ENCODE peak calls at places on chromosomes 3 and 15, in eight cellular contexts. U, N, G, S, L, J, K and Y are unnamed samples.

GRCh38 chr3:12224181-12225147 is 64.4 kb upstream of the PPARG start:
- DNase-seq in U (no peak), L (no peak), J (no peak), N (no peak), G (peak), K (no peak), S (no peak), Y (no peak)

GRCh38 chr15:63481105-63481810 is 23.1 kb upstream of the USP3 start:
- DNase-seq in G (no peak), J (no peak), U (no peak), N (no peak), K (no peak), L (no peak), S (no peak), Y (no peak)

GRCh38 chr15:26050271-26050670 is 187.1 kb upstream of the ATP10A start:
- DNase-seq in U (no peak), S (no peak), J (no peak), K (no peak), N (no peak), G (no peak), L (no peak), Y (no peak)

GRCh38 chr3:100893108-100893507 is 100.1 kb downstream of the ABI3BP start:
- DNase-seq in N (no peak), J (no peak), S (no peak), U (no peak), G (no peak), L (no peak), K (no peak), Y (no peak)

GRCh38 chr3:113086506-113087461 is 96.0 kb downstream of the GTPBP8 start:
- DNase-seq in K (no peak), J (no peak), N (no peak), L (no peak), G (no peak), U (no peak), S (no peak), Y (no peak)

GRCh38 chr3:102536479-102536878 is 101.7 kb downstream of the ZPLD1 start:
- DNase-seq in N (no peak), S (no peak), K (peak), U (no peak), L (no peak), J (no peak), G (no peak), Y (no peak)

GRCh38 chr3:106826861-106827311 is 550.4 kb upstream of the CCDC54 start:
- DNase-seq in J (no peak), G (no peak), S (no peak), K (no peak), U (no peak), L (no peak), N (no peak), Y (no peak)

GRCh38 chr3:172856766-172857742 is 106.5 kb downstream of the ECT2 start:
- DNase-seq in K (peak), N (no peak), J (no peak), U (no peak), S (no peak), G (no peak), L (peak), Y (no peak)

GRCh38 chr3:88231632-88232031 is 81.9 kb downstream of the C3orf38 start:
- DNase-seq in K (no peak), S (no peak), G (no peak), L (no peak), N (no peak), J (no peak), U (no peak), Y (no peak)

GRCh38 chr3:63029326-63029725 is 154.1 kb upstream of the CADPS start:
- DNase-seq in S (no peak), U (no peak), L (no peak), K (no peak), G (no peak), N (no peak), J (no peak), Y (no peak)

GRCh38 chr15:68206711-68207151 is 1.6 kb upstream of the CALML4 start:
- DNase-seq in U (no peak), K (no peak), G (no peak), J (no peak), L (no peak), S (no peak), N (no peak), Y (no peak)

GRCh38 chr3:177615015-177615414 is 417.7 kb upstream of the TBL1XR1 start:
- DNase-seq in K (no peak), S (peak), N (no peak), G (no peak), U (peak), J (peak), L (peak), Y (no peak)

GRCh38 chr15:56261854-56262509 is 18.3 kb upstream of the RFX7 start:
- DNase-seq in N (no peak), J (no peak), S (no peak), U (no peak), L (no peak), G (no peak), K (no peak), Y (no peak)

GRCh38 chr3:35065891-35066290 is 573.4 kb upstream of the ARPP21 start:
- DNase-seq in K (no peak), U (no peak), J (no peak), L (no peak), S (no peak), N (no peak), G (no peak), Y (no peak)

GRCh38 chr3:110731148-110731547 is 340.5 kb upstream of the NECTIN3 start:
- DNase-seq in U (no peak), S (no peak), J (no peak), L (no peak), N (no peak), G (no peak), K (no peak), Y (no peak)

GRCh38 chr3:110736332-110736731 is 335.3 kb upstream of the NECTIN3 start:
- DNase-seq in K (no peak), L (no peak), U (no peak), G (no peak), N (no peak), J (no peak), S (no peak), Y (no peak)

GRCh38 chr3:110732420-110732819 is 339.2 kb upstream of the NECTIN3 start:
- DNase-seq in L (no peak), U (no peak), S (no peak), G (no peak), K (no peak), J (no peak), N (no peak), Y (no peak)

GRCh38 chr3:110733045-110733444 is 338.6 kb upstream of the NECTIN3 start:
- DNase-seq in K (no peak), S (no peak), L (no peak), U (no peak), G (no peak), J (no peak), N (no peak), Y (no peak)

DNA sequence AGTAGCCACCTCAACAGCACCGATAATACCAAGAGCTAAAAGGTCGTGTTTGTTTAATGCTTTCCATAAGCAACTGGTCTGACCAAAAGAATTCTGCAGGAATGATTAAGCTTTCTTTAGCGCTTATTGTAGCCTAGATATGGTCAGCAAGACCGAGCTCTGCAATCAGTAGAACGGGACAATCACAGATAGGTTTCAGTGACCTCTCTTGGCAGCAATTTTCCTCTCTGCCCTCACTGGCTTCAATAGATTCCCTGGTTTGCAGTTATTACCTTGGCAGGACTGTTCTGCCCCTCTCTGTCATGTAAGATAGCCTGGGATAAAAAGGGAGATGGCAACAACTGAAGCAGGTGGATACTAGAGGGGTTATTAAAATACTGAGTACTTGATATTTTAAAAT is 337.1 kb upstream of the NECTIN3 start:
- DNase-seq in K (no peak), J (no peak), L (no peak), S (no peak), G (no peak), U (no peak), N (no peak), Y (no peak)
- H3K4me3 ChIP-seq in K (no peak), J (no peak), L (no peak), S (no peak), G (no peak), U (no peak), N (no peak), Y (no peak)

GRCh38 chr3:82342521-82342920 is 581.1 kb upstream of the GBE1 start:
- DNase-seq in U (no peak), N (no peak), L (no peak), K (no peak), S (no peak), G (no peak), J (no peak), Y (no peak)
- TF ChIP-seq CTCF in U (no peak), N (no peak), L (no peak), K (no peak), S (no peak), G (no peak), J (no peak), Y (no peak)

GRCh38 chr3:54665201-54665600 is 262.7 kb downstream of the LRTM1 start:
- DNase-seq in J (no peak), G (no peak), N (no peak), S (no peak), K (no peak), U (no peak), L (no peak), Y (no peak)

GRCh38 chr3:54659347-54659746 is 268.5 kb downstream of the LRTM1 start:
- DNase-seq in N (no peak), K (no peak), L (no peak), S (no peak), G (no peak), U (no peak), J (no peak), Y (no peak)

GRCh38 chr3:54660599-54661210 is 267.2 kb downstream of the LRTM1 start:
- DNase-seq in G (no peak), U (no peak), N (no peak), S (no peak), L (no peak), K (peak), J (peak), Y (no peak)

GRCh38 chr3:54663558-54664114 is 264.2 kb downstream of the LRTM1 start:
- DNase-seq in L (no peak), N (no peak), S (no peak), K (no peak), U (no peak), J (no peak), G (no peak), Y (no peak)
- H3K27ac ChIP-seq in L (no peak), N (no peak), S (no peak), K (no peak), U (no peak), J (no peak), G (peak), Y (no peak)

DNA sequence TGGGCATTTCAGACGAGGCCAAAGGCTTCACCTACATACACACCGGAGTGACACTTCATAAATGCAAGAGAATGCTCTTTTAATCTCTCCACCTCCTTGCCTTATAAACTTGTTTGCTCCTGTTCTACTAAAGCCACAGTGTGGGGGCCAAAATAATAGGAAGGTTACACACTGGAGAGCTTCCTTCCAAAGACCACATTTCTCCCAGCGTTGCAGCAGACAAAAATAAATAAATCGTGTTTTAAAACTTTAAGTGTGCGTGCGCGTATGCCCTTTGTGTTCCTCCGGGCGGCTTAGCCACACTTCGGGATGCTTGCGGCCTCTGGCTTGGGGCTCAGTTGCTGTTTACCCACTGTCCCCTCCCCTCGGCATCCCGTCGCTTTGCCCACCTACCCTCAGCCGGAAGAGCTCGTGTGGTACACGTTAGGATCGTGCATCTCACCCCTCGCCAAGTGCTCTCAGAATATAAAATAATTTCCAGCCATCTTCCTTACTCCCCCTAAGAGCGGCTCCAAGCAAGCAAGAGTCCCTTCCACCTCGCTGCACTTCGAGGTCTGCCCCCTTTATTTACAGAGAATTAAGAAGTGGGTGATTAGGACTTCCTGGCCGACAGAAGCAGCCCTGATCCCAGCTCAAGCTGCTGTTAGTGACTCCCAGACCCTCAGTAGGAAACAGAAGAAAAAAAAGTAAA is 3.3 kb downstream of the MEIS2 start:
- DNase-seq in J (no peak), L (no peak), K (no peak), N (no peak), G (no peak), U (no peak), S (no peak), Y (no peak)
- H3K4me3 ChIP-seq in J (peak), L (peak), K (peak), N (peak), G (peak), U (peak), S (peak), Y (peak)

GRCh38 chr3:137709011-137709601 is 55.0 kb upstream of the SOX14 start:
- DNase-seq in J (no peak), K (peak), L (no peak), G (no peak), U (no peak), N (no peak), S (no peak), Y (no peak)
- TF ChIP-seq CTCF in J (no peak), K (no peak), L (peak), G (no peak), U (peak), N (no peak), S (no peak), Y (no peak)

DNA sequence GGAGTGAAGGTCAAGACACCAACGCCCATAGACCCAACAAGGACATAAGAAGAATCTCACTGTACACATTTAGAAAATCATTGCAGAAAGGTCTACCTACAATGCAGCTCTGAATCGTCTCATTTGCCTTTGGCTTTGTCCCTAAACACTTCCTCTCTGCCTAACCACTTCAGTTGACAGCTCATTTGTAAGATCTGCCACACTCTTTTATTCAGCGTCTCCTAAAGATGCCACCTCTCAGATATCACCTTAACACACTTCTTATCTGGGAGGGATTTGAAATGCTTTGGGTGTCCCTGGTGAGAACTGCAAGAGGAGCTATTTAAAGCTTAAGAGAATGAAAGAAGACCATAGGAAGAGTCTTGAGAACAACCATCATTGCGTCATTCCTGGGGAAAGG is 38.7 kb downstream of the RAB27A start:
- DNase-seq in N (no peak), K (peak), L (no peak), G (no peak), U (no peak), S (no peak), J (no peak), Y (no peak)
- H3K27ac ChIP-seq in N (no peak), K (peak), L (peak), G (no peak), U (peak), S (no peak), J (no peak), Y (no peak)

DNA sequence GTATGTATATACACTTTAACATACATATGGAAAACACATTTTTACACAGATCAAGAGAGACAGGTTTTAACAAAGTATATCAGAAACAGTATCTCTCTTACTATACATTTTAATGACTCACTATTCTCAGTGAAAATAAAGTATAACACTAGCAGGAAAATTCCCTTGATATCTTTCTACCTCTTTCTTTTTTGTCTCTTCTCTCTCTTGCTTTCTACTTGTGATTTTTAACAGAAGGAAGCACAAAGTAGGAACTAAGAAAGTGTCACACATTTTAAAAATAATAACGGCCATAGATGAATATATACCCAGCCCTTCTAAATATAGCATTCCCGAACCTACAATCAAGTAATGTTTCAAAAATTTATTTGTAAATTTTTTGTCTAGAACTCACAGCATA is 4.8 kb downstream of the DENND4A start:
- DNase-seq in J (no peak), G (no peak), K (no peak), S (no peak), N (no peak), L (no peak), U (no peak), Y (no peak)
- H3K4me3 ChIP-seq in J (no peak), G (no peak), K (no peak), S (no peak), N (no peak), L (no peak), U (no peak), Y (no peak)

DNA sequence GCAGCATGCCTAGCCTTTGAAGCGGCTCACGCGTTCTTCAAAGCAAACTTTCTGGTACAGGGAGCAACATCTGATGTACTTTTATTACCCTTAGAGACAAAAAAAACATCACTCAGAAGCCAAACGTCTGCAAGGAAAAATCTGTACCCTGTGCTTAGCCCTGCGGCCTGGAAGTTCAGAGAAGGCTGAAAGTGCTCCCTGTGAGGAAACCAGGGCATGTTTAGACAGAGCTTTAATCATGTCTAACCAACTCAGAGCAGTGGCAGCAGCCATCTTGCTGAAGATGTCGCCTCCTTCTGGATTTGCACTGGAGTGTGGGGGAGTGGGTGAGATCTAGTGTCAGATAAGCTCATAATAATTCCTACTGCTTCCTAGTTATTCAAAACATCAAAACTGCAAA is 170.4 kb downstream of the P3H2 start:
- DNase-seq in G (no peak), S (no peak), K (no peak), L (no peak), U (no peak), J (no peak), N (no peak), Y (no peak)
- TF ChIP-seq CTCF in G (no peak), S (no peak), K (no peak), L (no peak), U (no peak), J (no peak), N (no peak), Y (no peak)